ENCODE peak calls at places on chromosomes 1 and 21, in eight cellular contexts. I is C1 segment of cervical spinal cord; W is activated naive CD8-positive, alpha-beta T cell treated with anti-CD3 and anti-CD28 coated beads, Interleukin-2, amount 50 U/mL, for 24 hours; Q is DMS53; O is endothelial cell; K is iris pigment epithelial cell; G is MV-4-11; A is GM04504. V is an unnamed sample.
A peak's percentile ranks its signal among the peaks of the same experiment; 100 is the strongest.

GRCh38 chr1:208280681-208281439 is 36.7 kb upstream of the PLXNA2 start:
- DNase-seq in K (no peak), Q (no peak), A (no peak), O (no peak), G (peak; percentile 5), W (no peak), I (no peak), V (no peak)

GRCh38 chr1:202158810-202159533 is 1.4 kb downstream of the PTPN7 start:
- DNase-seq in W (peak; percentile 75), G (peak; percentile 35), Q (no peak), K (no peak), A (no peak), I (no peak), O (no peak), V (no peak)

GRCh38 chr21:44892536-44893277 is 19.2 kb upstream of the PTTG1IP start:
- DNase-seq in O (peak; percentile 80), A (no peak), I (no peak), Q (peak; percentile 57), G (peak; percentile 52), K (peak; percentile 33), W (peak; percentile 85), V (peak; percentile 19)

GRCh38 chr21:32733356-32733755 is 5.5 kb upstream of the SYNJ1 start:
- DNase-seq in Q (no peak), K (no peak), G (no peak), A (no peak), I (no peak), W (peak; percentile 16), O (no peak), V (no peak)

GRCh38 chr1:19325368-19325957 is 13.3 kb downstream of the SLC66A1 start:
- DNase-seq in A (no peak), Q (no peak), K (no peak), W (no peak), O (no peak), G (no peak), I (no peak), V (no peak)

GRCh38 chr1:18957136-18957521 is 653 bp upstream of the IFFO2 start:
- DNase-seq in G (no peak), K (no peak), Q (peak; percentile 44), W (no peak), A (no peak), O (peak; percentile 18), I (no peak), V (no peak)

GRCh38 chr1:173405758-173406344 is 71.3 kb upstream of the PRDX6 start:
- DNase-seq in A (peak; percentile 32), I (no peak), W (no peak), G (no peak), Q (no peak), O (no peak), K (peak; percentile 88), V (peak; percentile 83)

GRCh38 chr1:45974541-45975269 is 157.7 kb downstream of the PIK3R3 start:
- DNase-seq in A (no peak), G (no peak), O (no peak), W (no peak), K (peak; percentile 28), I (no peak), Q (peak; percentile 88), V (peak; percentile 68)

GRCh38 chr1:3133671-3134070 is 64.7 kb downstream of the PRDM16 start:
- DNase-seq in I (no peak), K (no peak), W (no peak), O (no peak), A (no peak), Q (peak; percentile 5), G (no peak), V (no peak)

GRCh38 chr1:88104234-88104633 is 579.8 kb upstream of the PKN2 start:
- DNase-seq in A (no peak), I (no peak), W (no peak), Q (no peak), G (no peak), O (no peak), K (no peak), V (peak; percentile 45)

GRCh38 chr21:38303300-38303699 is 46.5 kb downstream of the KCNJ15 start:
- DNase-seq in O (no peak), W (no peak), A (peak; percentile 95), K (peak; percentile 79), Q (no peak), G (no peak), I (no peak), V (peak; percentile 88)

GRCh38 chr1:147748687-147749350 is 11.6 kb downstream of the GJA5 start:
- DNase-seq in A (no peak), G (no peak), K (no peak), O (no peak), Q (no peak), I (no peak), W (no peak), V (no peak)

GRCh38 chr1:17513131-17513530 is 26.4 kb upstream of the ARHGEF10L start:
- DNase-seq in I (no peak), W (no peak), O (no peak), G (no peak), K (no peak), A (no peak), Q (no peak), V (no peak)

GRCh38 chr21:38297193-38297592 is 40.4 kb downstream of the KCNJ15 start:
- DNase-seq in A (peak; percentile 66), K (peak; percentile 63), O (peak; percentile 5), W (no peak), G (peak; percentile 17), Q (no peak), I (no peak), V (peak; percentile 78)

GRCh38 chr1:196608401-196609113 is at the start of gene KCNT2:
- DNase-seq in K (peak; percentile 84), I (peak; percentile 17), G (no peak), O (peak; percentile 81), A (no peak), W (no peak), Q (peak; percentile 86), V (peak; percentile 29)

GRCh38 chr1:97174039-97174704 is 452.6 kb downstream of the PTBP2 start:
- DNase-seq in W (no peak), A (no peak), I (no peak), G (no peak), K (no peak), Q (no peak), O (no peak), V (no peak)

GRCh38 chr1:28807046-28807445 is 4.9 kb upstream of the OPRD1 start:
- DNase-seq in G (no peak), O (no peak), K (no peak), I (no peak), Q (no peak), W (no peak), A (no peak), V (no peak)

V was measured in IMR-90.